ENCODE peak calls at places on chromosomes 3 and 15, in four cellular contexts. K, M, D and J are unnamed samples.

GRCh38 chr15:38226867-38227266 is 25.8 kb upstream of the SPRED1 start:
- DNase-seq in M (no peak), D (no peak), K (no peak), J (peak; percentile 51)

GRCh38 chr15:90625037-90625436 is 92.1 kb upstream of the BLM start:
- DNase-seq in D (no peak), K (no peak), M (no peak), J (no peak)

GRCh38 chr3:50617911-50618481 is 1.0 kb downstream of the MAPKAPK3 start:
- DNase-seq in M (no peak), K (no peak), D (no peak), J (no peak)

GRCh38 chr3:129577356-129577755 is 29.1 kb downstream of the PLXND1 start:
- DNase-seq in M (no peak), K (no peak), D (no peak), J (no peak)

GRCh38 chr3:128068156-128068620 is 16.0 kb downstream of the SEC61A1 start:
- DNase-seq in D (no peak), K (no peak), M (peak; percentile 69), J (no peak)

GRCh38 chr3:10982782-10983181 is 9.8 kb upstream of the SLC6A1 start:
- DNase-seq in K (no peak), D (no peak), M (no peak), J (no peak)

GRCh38 chr3:125055165-125055912 is 458 bp downstream of the HEG1 start:
- DNase-seq in D (peak; percentile 28), M (peak; percentile 46), K (no peak), J (no peak)

GRCh38 chr3:58192076-58192475 is 18.7 kb downstream of the DNASE1L3 start:
- DNase-seq in K (no peak), M (no peak), D (no peak), J (no peak)

GRCh38 chr3:30342319-30343060 is 263.9 kb upstream of the TGFBR2 start:
- DNase-seq in M (no peak), D (no peak), K (no peak), J (no peak)

GRCh38 chr3:78221796-78222195 is 1181.9 kb downstream of the ROBO2 start:
- DNase-seq in M (no peak), K (no peak), D (no peak), J (no peak)

GRCh38 chr15:73932381-73933191 is 6.3 kb downstream of the LOXL1 start:
- DNase-seq in M (no peak), K (no peak), D (no peak), J (no peak)

GRCh38 chr15:62085740-62086139 is 19.0 kb downstream of the C2CD4A start:
- DNase-seq in D (no peak), K (no peak), M (no peak), J (no peak)

GRCh38 chr3:127717357-127718243 is 44.8 kb downstream of the ABTB1 start:
- DNase-seq in K (no peak), M (no peak), D (no peak), J (peak; percentile 37)

GRCh38 chr3:12158387-12159226 is at the start of gene TIMP4:
- DNase-seq in K (no peak), D (no peak), M (no peak), J (no peak)

GRCh38 chr3:194283218-194284006 is 67.7 kb downstream of the CPN2 start:
- DNase-seq in M (no peak), K (no peak), D (no peak), J (no peak)

GRCh38 chr3:187064210-187065115 is 74.8 kb downstream of the RPL39L start:
- DNase-seq in D (no peak), M (no peak), K (no peak), J (no peak)

GRCh38 chr3:154122096-154122911 is 1.1 kb downstream of the ARHGEF26 start:
- DNase-seq in D (no peak), K (no peak), M (peak; percentile 39), J (no peak)

GRCh38 chr3:49900491-49901153 is 3.1 kb downstream of the MST1R start:
- DNase-seq in K (no peak), M (no peak), D (no peak), J (no peak)

GRCh38 chr3:43752908-43753307 is 62.2 kb downstream of the ABHD5 start:
- DNase-seq in M (no peak), D (no peak), K (no peak), J (no peak)

GRCh38 chr3:31848921-31849320 is 132.1 kb downstream of the OSBPL10 start:
- DNase-seq in M (no peak), D (no peak), K (no peak), J (no peak)

GRCh38 chr15:98548172-98548971 is 100.0 kb upstream of the IGF1R start:
- DNase-seq in M (peak; percentile 72), D (peak; percentile 16), K (no peak), J (peak; percentile 70)

GRCh38 chr15:31147943-31148621 is 46.6 kb upstream of the TRPM1 start:
- DNase-seq in M (no peak), D (no peak), K (no peak), J (no peak)

GRCh38 chr3:159158213-159158612 is 356.4 kb downstream of the MFSD1 start:
- DNase-seq in K (no peak), M (no peak), D (no peak), J (no peak)

GRCh38 chr15:91894606-91895005 is 41.1 kb downstream of the SLCO3A1 start:
- DNase-seq in M (no peak), K (no peak), D (no peak), J (no peak)

GRCh38 chr3:33218446-33219174 is at the start of gene SUSD5:
- DNase-seq in M (peak; percentile 74), K (no peak), D (no peak), J (peak; percentile 12)

GRCh38 chr15:56984681-56985515 is 66.5 kb downstream of the TCF12 start:
- DNase-seq in K (no peak), D (no peak), M (no peak), J (no peak)